ENCODE peak calls at places on chromosomes 13 and 19, in six cellular contexts. One of them, this sample, is unnamed.
A peak's percentile ranks its signal among the peaks of the same experiment; 100 is the strongest.

GRCh38 chr13:112723771-112724170 is 33.9 kb downstream of the ATP11A start:
- DNase-seq in ovary: no peak
- DNase-seq in K562: no peak
- DNase-seq in IMR-90: no peak
- DNase-seq in A549: no peak
- DNase-seq in tibial nerve: no peak
- DNase-seq in this sample: no peak

GRCh38 chr19:37551123-37551993 is 43.2 kb downstream of the ZNF571 start:
- DNase-seq in tibial nerve: no peak
- DNase-seq in ovary: no peak
- DNase-seq in A549: no peak
- DNase-seq in IMR-90: peak; percentile 44
- DNase-seq in K562: peak; percentile 63
- DNase-seq in this sample: no peak

GRCh38 chr19:46731007-46731501 is 14.1 kb upstream of the PRKD2 start:
- DNase-seq in tibial nerve: no peak
- DNase-seq in A549: peak; percentile 65
- DNase-seq in IMR-90: peak; percentile 94
- DNase-seq in K562: peak; percentile 85
- DNase-seq in ovary: no peak
- DNase-seq in this sample: no peak

GRCh38 chr19:5452594-5453565 is 2.3 kb upstream of the ZNRF4 start:
- DNase-seq in K562: peak; percentile 86
- DNase-seq in ovary: no peak
- DNase-seq in A549: peak; percentile 66
- DNase-seq in IMR-90: peak; percentile 20
- DNase-seq in tibial nerve: no peak
- DNase-seq in this sample: no peak

GRCh38 chr13:50323440-50324070 is 308.3 kb downstream of the KCNRG start:
- DNase-seq in K562: no peak
- DNase-seq in tibial nerve: no peak
- DNase-seq in IMR-90: peak; percentile 96
- DNase-seq in ovary: no peak
- DNase-seq in A549: no peak
- DNase-seq in this sample: no peak

GRCh38 chr19:57099199-57099661 is 20.6 kb upstream of the USP29 start:
- DNase-seq in A549: peak; percentile 42
- DNase-seq in ovary: peak; percentile 80
- DNase-seq in K562: peak; percentile 69
- DNase-seq in IMR-90: peak; percentile 35
- DNase-seq in tibial nerve: peak; percentile 28
- DNase-seq in this sample: no peak

GRCh38 chr13:44437356-44438233 is 64.0 kb downstream of the SERP2 start:
- DNase-seq in K562: no peak
- DNase-seq in IMR-90: peak; percentile 63
- DNase-seq in tibial nerve: no peak
- DNase-seq in A549: peak; percentile 49
- DNase-seq in ovary: no peak
- DNase-seq in this sample: no peak

GRCh38 chr19:5222821-5223321 is 117.7 kb downstream of the PTPRS start:
- DNase-seq in tibial nerve: no peak
- DNase-seq in ovary: no peak
- DNase-seq in IMR-90: no peak
- DNase-seq in K562: no peak
- DNase-seq in A549: no peak
- DNase-seq in this sample: no peak

GRCh38 chr19:47049307-47049700 is 880 bp upstream of the TMEM160 start:
- DNase-seq in tibial nerve: no peak
- DNase-seq in A549: no peak
- DNase-seq in IMR-90: peak; percentile 44
- DNase-seq in ovary: no peak
- DNase-seq in K562: no peak
- DNase-seq in this sample: no peak

GRCh38 chr19:3528080-3528479 is 10.9 kb upstream of the TEKTIP1 start:
- DNase-seq in tibial nerve: no peak
- DNase-seq in IMR-90: no peak
- DNase-seq in A549: no peak
- DNase-seq in K562: no peak
- DNase-seq in ovary: no peak
- DNase-seq in this sample: no peak

GRCh38 chr13:108915634-108916497 is 286.5 kb downstream of the MYO16 start:
- DNase-seq in tibial nerve: peak; percentile 92
- DNase-seq in IMR-90: peak; percentile 88
- DNase-seq in K562: peak; percentile 56
- DNase-seq in ovary: peak; percentile 88
- DNase-seq in A549: peak; percentile 92
- DNase-seq in this sample: peak; percentile 48

GRCh38 chr19:39740395-39740794 is 2.6 kb upstream of the CLC start:
- DNase-seq in K562: no peak
- DNase-seq in tibial nerve: no peak
- DNase-seq in ovary: no peak
- DNase-seq in IMR-90: no peak
- DNase-seq in A549: no peak
- DNase-seq in this sample: no peak

GRCh38 chr13:108478179-108478578 is 151.2 kb upstream of the MYO16 start:
- DNase-seq in IMR-90: no peak
- DNase-seq in K562: no peak
- DNase-seq in A549: no peak
- DNase-seq in ovary: no peak
- DNase-seq in tibial nerve: no peak
- DNase-seq in this sample: no peak

GRCh38 chr19:632228-633067 is 889 bp downstream of the POLRMT start:
- DNase-seq in A549: peak; percentile 66
- DNase-seq in ovary: no peak
- DNase-seq in K562: peak; percentile 71
- DNase-seq in tibial nerve: peak; percentile 52
- DNase-seq in IMR-90: peak; percentile 36
- DNase-seq in this sample: no peak

GRCh38 chr19:15426485-15427349 is 7.9 kb upstream of the AKAP8L start:
- DNase-seq in K562: no peak
- DNase-seq in ovary: no peak
- DNase-seq in IMR-90: no peak
- DNase-seq in A549: peak; percentile 24
- DNase-seq in tibial nerve: no peak
- DNase-seq in this sample: no peak

DNA sequence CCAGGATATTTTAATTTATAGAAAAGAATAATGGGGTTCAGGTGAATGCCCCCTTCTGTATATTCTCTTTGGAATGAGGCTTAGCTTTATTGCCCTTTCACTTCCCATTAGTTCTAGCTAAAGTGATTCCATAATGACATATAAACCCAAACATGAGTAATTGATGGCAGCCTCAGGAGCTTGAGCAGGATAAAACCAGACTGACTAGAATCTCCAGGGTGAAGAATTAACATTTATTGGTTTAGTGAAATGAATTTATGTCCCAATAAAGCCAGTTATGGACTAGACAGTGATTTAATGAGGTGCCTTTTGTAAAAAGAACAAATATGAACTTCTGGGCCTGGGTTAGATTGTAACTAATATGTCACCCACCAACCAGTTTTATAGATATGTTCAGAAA is 26.7 kb upstream of the OLFM4 start:
- DNase-seq in K562: no peak
- DNase-seq in A549: no peak
- DNase-seq in IMR-90: no peak
- DNase-seq in ovary: no peak
- DNase-seq in tibial nerve: no peak
- DNase-seq in this sample: no peak
- H3K4me1 ChIP-seq in K562: no peaks in the 10 kb centered on the region
- H3K4me1 ChIP-seq in A549: no peaks in the 10 kb centered on the region
- H3K4me1 ChIP-seq in IMR-90: no peaks in the 10 kb centered on the region
- H3K4me1 ChIP-seq in ovary: no peaks in the 10 kb centered on the region
- H3K4me1 ChIP-seq in tibial nerve: no peaks in the 10 kb centered on the region
- H3K4me1 ChIP-seq in this sample: no peaks in the 10 kb centered on the region

GRCh38 chr19:16886305-16886880 is 2.4 kb upstream of the F2RL3 start:
- DNase-seq in A549: peak; percentile 50
- DNase-seq in IMR-90: peak; percentile 46
- DNase-seq in ovary: peak; percentile 60
- DNase-seq in tibial nerve: peak; percentile 11
- DNase-seq in K562: no peak
- DNase-seq in this sample: peak; percentile 33

GRCh38 chr19:16888629-16889371 is at the start of gene F2RL3:
- DNase-seq in ovary: peak; percentile 66
- DNase-seq in tibial nerve: no peak
- DNase-seq in IMR-90: peak; percentile 22
- DNase-seq in K562: peak; percentile 81
- DNase-seq in A549: no peak
- DNase-seq in this sample: no peak

GRCh38 chr19:16889429-16889882 is 657 bp downstream of the F2RL3 start:
- DNase-seq in tibial nerve: no peak
- DNase-seq in ovary: no peak
- DNase-seq in A549: no peak
- DNase-seq in K562: peak; percentile 51
- DNase-seq in IMR-90: no peak
- DNase-seq in this sample: peak; percentile 28

GRCh38 chr19:16889883-16890460 is 1.2 kb downstream of the F2RL3 start:
- DNase-seq in IMR-90: no peak
- DNase-seq in K562: peak; percentile 58
- DNase-seq in A549: no peak
- DNase-seq in tibial nerve: no peak
- DNase-seq in ovary: no peak
- DNase-seq in this sample: no peak

GRCh38 chr19:16887353-16888265 is 1.2 kb upstream of the F2RL3 start:
- DNase-seq in IMR-90: no peak
- DNase-seq in ovary: no peak
- DNase-seq in A549: no peak
- DNase-seq in tibial nerve: no peak
- DNase-seq in K562: peak; percentile 89
- DNase-seq in this sample: no peak
- H3K27ac ChIP-seq in IMR-90: no peak overlapping the region
- H3K27ac ChIP-seq in ovary: no peak overlapping the region
- H3K27ac ChIP-seq in A549: peak overlapping the region; percentile 24
- H3K27ac ChIP-seq in tibial nerve: no peak overlapping the region
- H3K27ac ChIP-seq in K562: peak overlapping the region; percentile 100
- H3K27ac ChIP-seq in this sample: peak overlapping the region; percentile 72

GRCh38 chr19:6466526-6467248 is 2.6 kb downstream of the CRB3 start:
- DNase-seq in K562: no peak
- DNase-seq in A549: no peak
- DNase-seq in ovary: no peak
- DNase-seq in tibial nerve: no peak
- DNase-seq in IMR-90: no peak
- DNase-seq in this sample: no peak
- TF ChIP-seq POLR2A in K562: no peak
- TF ChIP-seq POLR2A in A549: no peak
- TF ChIP-seq POLR2A in ovary: no peak
- TF ChIP-seq POLR2A in tibial nerve: no peak
- TF ChIP-seq POLR2A in IMR-90: no peak
- TF ChIP-seq POLR2A in this sample: no peak

GRCh38 chr19:17333611-17334413 is 843 bp downstream of the ANO8 start:
- DNase-seq in IMR-90: peak; percentile 80
- DNase-seq in tibial nerve: no peak
- DNase-seq in ovary: no peak
- DNase-seq in A549: peak; percentile 67
- DNase-seq in K562: peak; percentile 85
- DNase-seq in this sample: no peak

GRCh38 chr19:17335575-17335974 is 920 bp upstream of the ANO8 start:
- DNase-seq in IMR-90: no peak
- DNase-seq in tibial nerve: no peak
- DNase-seq in A549: no peak
- DNase-seq in K562: no peak
- DNase-seq in ovary: no peak
- DNase-seq in this sample: no peak

GRCh38 chr19:17332677-17333581 is 1.7 kb downstream of the ANO8 start:
- DNase-seq in tibial nerve: no peak
- DNase-seq in ovary: no peak
- DNase-seq in K562: peak; percentile 94
- DNase-seq in IMR-90: peak; percentile 39
- DNase-seq in A549: peak; percentile 90
- DNase-seq in this sample: peak; percentile 49

GRCh38 chr19:17336872-17337674 is at the start of gene GTPBP3:
- DNase-seq in ovary: peak; percentile 94
- DNase-seq in A549: peak; percentile 99
- DNase-seq in tibial nerve: peak; percentile 97
- DNase-seq in IMR-90: peak; percentile 98
- DNase-seq in K562: peak; percentile 99
- DNase-seq in this sample: peak; percentile 94

DNA sequence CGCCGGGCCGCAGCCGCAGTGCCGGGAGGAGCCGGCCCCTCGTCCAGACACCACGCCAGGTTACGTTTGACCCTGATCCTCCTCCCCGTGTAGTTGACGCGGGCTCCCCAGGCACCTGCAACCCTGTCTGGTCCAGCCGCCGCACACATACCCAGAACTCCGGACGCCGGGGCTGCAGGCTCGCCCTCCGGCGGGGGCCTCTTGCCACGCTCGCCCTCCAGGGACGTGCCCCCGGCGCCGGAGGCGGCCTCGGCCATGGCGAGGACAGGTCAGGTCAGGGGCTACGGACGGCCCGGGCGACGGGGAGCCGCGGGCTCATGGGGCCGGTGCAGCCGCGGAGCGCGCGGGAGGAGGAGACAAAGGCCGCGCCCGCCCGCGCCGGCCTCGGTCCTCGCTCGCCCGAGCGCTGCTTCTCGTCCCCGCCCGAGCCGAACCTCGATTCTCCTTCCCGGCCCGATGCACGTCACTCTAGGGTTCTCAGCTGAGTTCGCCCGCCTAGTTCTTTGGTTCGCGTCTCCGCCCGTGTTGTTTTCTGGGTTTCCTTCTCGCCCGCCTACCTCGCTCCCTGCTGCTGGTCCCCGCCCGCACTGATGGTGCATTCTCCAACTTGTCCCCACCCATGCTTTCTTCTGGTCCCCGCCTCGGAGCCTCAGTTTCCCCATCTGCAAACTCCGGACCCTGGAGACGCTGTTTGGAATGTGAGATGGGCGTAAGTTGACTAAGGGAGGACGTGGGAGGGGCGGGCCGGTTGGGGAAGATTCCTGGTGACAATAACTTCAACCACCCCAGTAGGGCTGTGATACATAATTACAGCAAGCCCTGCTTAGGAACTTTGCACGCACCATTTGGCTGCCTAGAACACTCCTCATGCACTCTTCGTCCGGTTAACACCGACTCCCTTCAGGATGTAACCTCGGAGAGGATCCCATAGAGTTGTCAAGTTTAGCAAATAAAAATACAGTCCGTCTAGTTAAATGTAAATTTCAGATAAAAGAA is at the start of gene ANO8:
- DNase-seq in IMR-90: peak; percentile 99
- DNase-seq in tibial nerve: peak; percentile 94
- DNase-seq in A549: peak; percentile 99
- DNase-seq in K562: peak; percentile 94
- DNase-seq in ovary: peak; percentile 93
- DNase-seq in this sample: peak; percentile 87
- H3K4me1 ChIP-seq in IMR-90: peaks cover 8% of the 10 kb centered on the region
- H3K4me1 ChIP-seq in tibial nerve: no peaks in the 10 kb centered on the region
- H3K4me1 ChIP-seq in A549: peaks cover 21% of the 10 kb centered on the region
- H3K4me1 ChIP-seq in K562: peaks cover 73% of the 10 kb centered on the region
- H3K4me1 ChIP-seq in ovary: peaks cover 8% of the 10 kb centered on the region
- H3K4me1 ChIP-seq in this sample: peaks cover 24% of the 10 kb centered on the region